ENCODE peak calls at places on chromosomes 3 and 15, in nine cellular contexts. H is EL; V is stimulated activated CD8-positive, alpha-beta memory T cell treated with anti-CD3 and anti-CD28 coated beads, Interleukin-15, amount 100 ng/mL, for 4 hours; D is NCI-H2107; M is AG09319; T is body of pancreas; S is activated gamma-delta T cell treated with Interleukin-2 at 50 U/mL for 16 hours; F is ovary; E is erythroblast. B is an unnamed sample.

GRCh38 chr15:67945951-67946700 is 106.3 kb upstream of the RNU6-1 start:
- DNase-seq in H (peak; percentile 88), V (no peak), D (no peak), M (peak; percentile 20), T (no peak), S (no peak), F (peak; percentile 63), E (no peak), B (no peak)

GRCh38 chr15:101062471-101063171 is 143.5 kb downstream of the LRRK1 start:
- DNase-seq in H (no peak), V (no peak), D (no peak), M (no peak), T (no peak), S (no peak), F (no peak), E (no peak), B (no peak)

GRCh38 chr15:70892002-70892911 is at the start of the genes LRRC49 and THAP10:
- DNase-seq in H (peak; percentile 99), V (no peak), D (peak; percentile 75), M (peak; percentile 86), T (peak; percentile 85), S (peak; percentile 6), F (peak; percentile 89), E (peak; percentile 88), B (peak; percentile 87)

GRCh38 chr3:117433439-117433838 is 723.9 kb downstream of the TUSC7 start:
- DNase-seq in H (no peak), V (no peak), D (no peak), M (no peak), T (no peak), S (no peak), F (no peak), E (no peak), B (no peak)

GRCh38 chr3:32009101-32009500 is 27.6 kb downstream of the ZNF860 start:
- DNase-seq in H (no peak), V (no peak), D (no peak), M (no peak), T (no peak), S (no peak), F (no peak), E (no peak), B (no peak)

GRCh38 chr3:128076783-128077624 is 24.8 kb downstream of the SEC61A1 start:
- DNase-seq in H (no peak), V (no peak), D (peak; percentile 34), M (no peak), T (no peak), S (no peak), F (no peak), E (peak; percentile 97), B (peak; percentile 48)

GRCh38 chr3:59442056-59442455 is 392.2 kb upstream of the CFAP20DC start:
- DNase-seq in H (no peak), V (no peak), D (no peak), M (no peak), T (no peak), S (no peak), F (no peak), E (no peak), B (no peak)

GRCh38 chr3:134342269-134342668 is 32.0 kb downstream of the AMOTL2 start:
- DNase-seq in H (no peak), V (no peak), D (no peak), M (no peak), T (no peak), S (no peak), F (no peak), E (no peak), B (no peak)

GRCh38 chr3:14525685-14526631 is 14.2 kb downstream of the GRIP2 start:
- DNase-seq in H (peak; percentile 35), V (no peak), D (no peak), M (no peak), T (no peak), S (no peak), F (peak; percentile 41), E (no peak), B (no peak)

GRCh38 chr3:64873400-64873799 is 185.6 kb upstream of the ADAMTS9 start:
- DNase-seq in H (no peak), V (no peak), D (no peak), M (no peak), T (no peak), S (no peak), F (no peak), E (no peak), B (no peak)

GRCh38 chr3:8329598-8329997 is 172.0 kb upstream of the LMCD1 start:
- DNase-seq in H (no peak), V (no peak), D (no peak), M (no peak), T (no peak), S (no peak), F (no peak), E (no peak), B (no peak)

GRCh38 chr3:195208183-195208582 is 62.8 kb downstream of the XXYLT1 start:
- DNase-seq in H (no peak), V (no peak), D (no peak), M (no peak), T (no peak), S (no peak), F (no peak), E (no peak), B (no peak)

GRCh38 chr3:127006781-127007436 is 24.0 kb downstream of the PLXNA1 start:
- DNase-seq in H (no peak), V (no peak), D (no peak), M (no peak), T (no peak), S (no peak), F (no peak), E (no peak), B (no peak)

GRCh38 chr3:124217542-124217941 is 225.6 kb upstream of the ROPN1 start:
- DNase-seq in H (peak; percentile 55), V (no peak), D (no peak), M (peak; percentile 24), T (peak; percentile 52), S (no peak), F (peak; percentile 19), E (peak; percentile 61), B (peak; percentile 70)

GRCh38 chr3:167575000-167575399 is 78.7 kb downstream of the WDR49 start:
- DNase-seq in H (no peak), V (no peak), D (peak; percentile 4), M (no peak), T (no peak), S (no peak), F (no peak), E (no peak), B (no peak)

GRCh38 chr3:138070006-138070405 is 45.4 kb downstream of the DZIP1L start:
- DNase-seq in H (no peak), V (no peak), D (no peak), M (no peak), T (no peak), S (no peak), F (no peak), E (no peak), B (no peak)

GRCh38 chr3:134072881-134073582 is 43.3 kb upstream of the SLCO2A1 start:
- DNase-seq in H (no peak), V (no peak), D (no peak), M (no peak), T (no peak), S (no peak), F (no peak), E (no peak), B (no peak)

GRCh38 chr3:72803573-72803972 is 44.7 kb downstream of the SHQ1 start:
- DNase-seq in H (no peak), V (no peak), D (no peak), M (no peak), T (no peak), S (no peak), F (no peak), E (no peak), B (no peak)

GRCh38 chr3:141065841-141066592 is 14.9 kb downstream of the SPSB4 start:
- DNase-seq in H (no peak), V (no peak), D (no peak), M (no peak), T (no peak), S (no peak), F (no peak), E (no peak), B (no peak)

GRCh38 chr3:38459499-38460048 is 5.9 kb downstream of the ACVR2B start:
- DNase-seq in H (no peak), V (no peak), D (no peak), M (no peak), T (no peak), S (no peak), F (no peak), E (no peak), B (no peak)

GRCh38 chr3:27138005-27138404 is 231.2 kb downstream of the NEK10 start:
- DNase-seq in H (no peak), V (no peak), D (no peak), M (no peak), T (no peak), S (no peak), F (no peak), E (no peak), B (no peak)

GRCh38 chr3:149628957-149629670 is 28.7 kb downstream of the WWTR1 start:
- DNase-seq in H (no peak), V (no peak), D (no peak), M (no peak), T (no peak), S (no peak), F (no peak), E (no peak), B (no peak)

GRCh38 chr3:41600616-41601015 is 361.3 kb downstream of the ULK4 start:
- DNase-seq in H (no peak), V (no peak), D (no peak), M (no peak), T (no peak), S (no peak), F (no peak), E (no peak), B (no peak)

GRCh38 chr3:192772495-192772894 is 45.2 kb upstream of the FGF12 start:
- DNase-seq in H (peak; percentile 49), V (no peak), D (peak; percentile 56), M (no peak), T (no peak), S (no peak), F (no peak), E (no peak), B (no peak)

GRCh38 chr3:12817341-12817705 is 20.8 kb downstream of the CAND2 start:
- DNase-seq in H (no peak), V (no peak), D (no peak), M (no peak), T (no peak), S (no peak), F (no peak), E (no peak), B (no peak)

B was measured in left colon.